ENCODE peak calls at places on chromosomes 7 and 10, in eight cellular contexts. E is neural progenitor cell; P is GM10248; L is activated CD4-positive, alpha-beta T cell treated with anti-CD3 and anti-CD28 coated beads for 24 hours; S is GM04503; R is adipocyte; A is effector memory CD8-positive, alpha-beta T cell; H is NAMALWA. T is an unnamed sample.

GRCh38 chr7:10122573-10123100 is 851.0 kb upstream of the PHF14 start:
- DNase-seq in H (no peak), L (no peak), E (peak; percentile 75), S (no peak), P (no peak), A (no peak), R (no peak), T (no peak)

GRCh38 chr10:124566981-124567835 is 105.6 kb downstream of the LHPP start:
- DNase-seq in S (no peak), L (no peak), E (no peak), R (no peak), H (no peak), A (no peak), P (no peak), T (no peak)

GRCh38 chr7:89001306-89001705 is 205.8 kb upstream of the TEX47 start:
- DNase-seq in A (no peak), H (no peak), R (no peak), L (no peak), E (no peak), P (no peak), S (no peak), T (no peak)

GRCh38 chr7:11153694-11154093 is 180.0 kb downstream of the PHF14 start:
- DNase-seq in P (no peak), E (peak; percentile 4), L (no peak), R (no peak), H (peak; percentile 21), A (no peak), S (no peak), T (no peak)

GRCh38 chr7:155459867-155460461 is 2.0 kb downstream of the EN2 start:
- DNase-seq in L (no peak), E (peak; percentile 39), A (no peak), S (no peak), P (no peak), R (no peak), H (no peak), T (no peak)

GRCh38 chr7:35593896-35594295 is 101.0 kb downstream of the HERPUD2 start:
- DNase-seq in S (no peak), H (peak; percentile 52), A (no peak), P (peak; percentile 30), R (no peak), L (no peak), E (peak; percentile 51), T (no peak)

GRCh38 chr10:69089638-69090599 is 2.0 kb downstream of the SRGN start:
- DNase-seq in S (no peak), A (peak; percentile 86), L (peak; percentile 56), P (no peak), R (no peak), H (no peak), E (no peak), T (peak; percentile 88)

GRCh38 chr10:48242160-48242904 is 32.2 kb downstream of the FRMPD2 start:
- DNase-seq in E (no peak), H (no peak), L (no peak), S (no peak), A (no peak), R (no peak), P (no peak), T (no peak)

GRCh38 chr7:130560972-130561371 is 69.1 kb downstream of the MEST start:
- DNase-seq in S (peak; percentile 2), A (no peak), H (peak; percentile 92), P (peak; percentile 60), E (no peak), L (no peak), R (no peak), T (no peak)

GRCh38 chr7:30472771-30473392 is 5.7 kb downstream of the NOD1 start:
- DNase-seq in E (no peak), S (peak; percentile 31), L (no peak), P (no peak), R (peak; percentile 65), A (no peak), H (no peak), T (no peak)

GRCh38 chr10:43046288-43046991 is 30.4 kb upstream of the RET start:
- DNase-seq in E (no peak), S (no peak), R (no peak), P (no peak), A (no peak), H (no peak), L (no peak), T (no peak)

GRCh38 chr7:103936558-103936957 is 52.9 kb downstream of the RELN start:
- DNase-seq in R (no peak), E (no peak), P (no peak), H (no peak), S (no peak), L (no peak), A (no peak), T (no peak)

GRCh38 chr10:115830260-115830970 is 442.6 kb downstream of the GFRA1 start:
- DNase-seq in R (peak; percentile 22), S (peak; percentile 31), H (no peak), E (no peak), L (no peak), P (no peak), A (no peak), T (no peak)

GRCh38 chr10:35413985-35414861 is 77.9 kb downstream of the CCNY start:
- DNase-seq in A (no peak), E (no peak), R (no peak), L (no peak), S (no peak), P (no peak), H (no peak), T (no peak)

GRCh38 chr10:100008142-100008522 is 1.6 kb downstream of the DNMBP start:
- DNase-seq in L (no peak), E (no peak), A (no peak), R (peak; percentile 75), S (no peak), H (peak; percentile 42), P (no peak), T (no peak)

GRCh38 chr10:79407811-79408795 is 37.3 kb downstream of the ZCCHC24 start:
- DNase-seq in H (no peak), S (no peak), A (no peak), P (no peak), R (peak; percentile 88), E (no peak), L (no peak), T (no peak)

GRCh38 chr7:51033722-51034530 is 251.2 kb upstream of the GRB10 start:
- DNase-seq in P (no peak), L (no peak), S (no peak), E (no peak), R (no peak), A (no peak), H (no peak), T (no peak)